ENCODE peak calls at places on chromosome 11, in four cellular contexts. N is IMR-90, E is K562, Z is esophagus squamous epithelium. O is an unnamed sample.
A peak's percentile ranks its signal among the peaks of the same experiment; 100 is the strongest.

GRCh38 chr11:68266936-68267880 is 4.6 kb downstream of the C11orf24 start:
- DNase-seq in Z (no peak), N (peak; percentile 17), E (peak; percentile 28), O (no peak)

GRCh38 chr11:34651551-34651950 is 30.7 kb downstream of the EHF start:
- DNase-seq in E (peak; percentile 35), Z (no peak), N (peak; percentile 28), O (no peak)

GRCh38 chr11:134433806-134434205 is 21.8 kb upstream of the B3GAT1 start:
- DNase-seq in N (no peak), E (no peak), Z (no peak), O (no peak)

GRCh38 chr11:126716456-126717083 is 284.0 kb downstream of the KIRREL3 start:
- DNase-seq in N (peak; percentile 43), Z (no peak), E (peak; percentile 51), O (no peak)

GRCh38 chr11:33859306-33859705 is 32.6 kb downstream of the LMO2 start:
- DNase-seq in N (no peak), Z (no peak), E (no peak), O (no peak)

GRCh38 chr11:123640677-123641494 is 13.5 kb downstream of the SCN3B start:
- DNase-seq in E (peak; percentile 79), N (peak; percentile 17), Z (no peak), O (peak; percentile 12)

GRCh38 chr11:35144103-35144741 is 5.3 kb downstream of the CD44 start:
- DNase-seq in N (peak; percentile 84), E (no peak), Z (no peak), O (peak; percentile 80)

GRCh38 chr11:119493712-119494111 is 70.7 kb upstream of the THY1 start:
- DNase-seq in N (peak; percentile 25), Z (no peak), E (peak; percentile 70), O (no peak)

GRCh38 chr11:91005458-91005857 is 782.6 kb upstream of the CHORDC1 start:
- DNase-seq in N (no peak), Z (no peak), E (no peak), O (no peak)

GRCh38 chr11:61826930-61827572 is 1.0 kb upstream of the FADS2 start:
- DNase-seq in N (no peak), Z (no peak), E (no peak), O (no peak)

GRCh38 chr11:57459112-57460016 is 964 bp upstream of the RTN4RL2 start:
- DNase-seq in Z (no peak), N (peak; percentile 17), E (no peak), O (no peak)

DNA sequence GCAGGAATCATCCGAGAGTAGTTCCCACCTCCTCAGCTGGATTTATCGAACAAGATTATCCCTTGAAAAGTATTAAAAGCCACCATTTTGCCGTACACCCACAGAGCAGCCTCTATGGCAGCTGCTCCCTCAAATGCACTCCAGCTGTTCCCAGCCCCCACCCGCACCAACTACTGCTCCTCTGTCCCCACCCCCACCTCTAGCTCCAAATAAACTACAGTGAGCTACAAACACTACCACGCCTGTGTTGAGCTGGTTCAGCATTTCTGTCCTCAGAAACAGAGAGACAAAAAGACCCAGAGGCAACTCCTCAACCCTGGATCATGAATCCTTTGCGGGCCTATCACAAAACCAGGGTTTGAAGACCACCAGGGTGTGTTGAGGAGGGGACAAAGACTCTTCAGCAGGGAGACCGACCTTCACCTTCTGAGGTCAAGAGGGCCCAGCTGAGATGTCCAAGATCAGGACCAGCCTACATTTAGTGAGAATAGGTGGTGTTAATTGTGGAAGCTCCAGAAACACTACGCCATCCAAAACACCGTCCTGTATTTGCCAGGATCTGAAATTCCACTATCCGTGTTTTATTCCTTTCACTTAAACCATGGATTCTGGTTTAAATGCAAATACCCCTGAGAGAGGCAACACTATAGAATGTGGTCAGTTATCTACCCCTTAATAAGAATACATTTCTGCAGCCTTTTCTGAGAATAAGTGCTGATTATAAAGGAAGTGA is 195.9 kb downstream of the DSCAML1 start:
- DNase-seq in N (no peak), Z (no peak), E (no peak), O (no peak)
- H3K4me3 ChIP-seq in N (no peak overlapping the region), Z (no peak overlapping the region), E (no peak overlapping the region), O (no peak overlapping the region)

GRCh38 chr11:75514596-75514995 is 11.1 kb downstream of the GDPD5 start:
- DNase-seq in E (no peak), Z (no peak), N (no peak), O (no peak)
- H3K36me3 ChIP-seq in E (no peaks in the 10 kb centered on the region), Z (no peaks in the 10 kb centered on the region), N (no peaks in the 10 kb centered on the region), O (no peaks in the 10 kb centered on the region)

GRCh38 chr11:44338721-44339529 is 29.0 kb upstream of the ALX4 start:
- DNase-seq in N (no peak), Z (no peak), E (no peak), O (no peak)
- H3K27me3 ChIP-seq in N (peaks cover 58% of the 10 kb centered on the region), Z (peaks cover 20% of the 10 kb centered on the region), E (no peaks in the 10 kb centered on the region), O (peaks cover 43% of the 10 kb centered on the region)

DNA sequence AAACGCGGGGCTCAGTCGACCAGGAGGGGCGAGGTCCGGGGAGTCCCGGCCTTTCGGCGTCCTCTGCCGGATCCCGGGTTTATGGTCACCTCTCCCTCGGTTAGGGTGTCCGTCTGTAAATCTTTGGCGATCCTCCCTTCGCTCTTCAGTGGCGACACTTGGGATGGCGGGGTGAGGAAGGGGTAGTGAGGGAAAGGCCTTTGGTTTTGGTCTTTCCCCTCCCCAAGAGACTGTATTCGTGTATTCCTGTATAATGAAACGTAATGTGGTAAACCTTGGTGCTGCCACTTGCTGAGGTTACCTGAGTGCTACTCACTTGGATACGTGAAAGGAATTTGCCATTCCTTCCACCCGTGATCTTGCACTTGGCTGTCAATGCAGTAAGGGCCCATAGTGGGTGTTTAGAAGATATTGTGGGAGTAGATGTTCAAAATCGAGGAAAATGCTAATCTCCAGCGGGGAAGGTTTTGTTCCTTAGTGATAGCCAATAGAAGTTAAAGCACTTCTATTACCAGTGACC is 546 bp upstream of the NUP160 start:
- DNase-seq in N (no peak), Z (no peak), E (no peak), O (no peak)
- H3K4me3 ChIP-seq in N (peak overlapping the region; percentile 92), Z (peak overlapping the region; percentile 71), E (peak overlapping the region; percentile 77), O (peak overlapping the region; percentile 81)

GRCh38 chr11:118310781-118311485 is 6.4 kb downstream of the CD3E start:
- DNase-seq in N (no peak), Z (no peak), E (no peak), O (no peak)

GRCh38 chr11:118313242-118313641 is 8.7 kb downstream of the CD3E start:
- DNase-seq in Z (no peak), E (no peak), N (no peak), O (no peak)

GRCh38 chr11:118310271-118310670 is 5.7 kb downstream of the CD3E start:
- DNase-seq in N (no peak), Z (no peak), E (no peak), O (no peak)

GRCh38 chr11:118311518-118311917 is 7.0 kb downstream of the CD3E start:
- DNase-seq in Z (no peak), E (no peak), N (no peak), O (no peak)

GRCh38 chr11:118312328-118312727 is 7.8 kb downstream of the CD3E start:
- DNase-seq in Z (no peak), N (no peak), E (no peak), O (no peak)
- H3K36me3 ChIP-seq in Z (no peaks in the 10 kb centered on the region), N (no peaks in the 10 kb centered on the region), E (no peaks in the 10 kb centered on the region), O (no peaks in the 10 kb centered on the region)

DNA sequence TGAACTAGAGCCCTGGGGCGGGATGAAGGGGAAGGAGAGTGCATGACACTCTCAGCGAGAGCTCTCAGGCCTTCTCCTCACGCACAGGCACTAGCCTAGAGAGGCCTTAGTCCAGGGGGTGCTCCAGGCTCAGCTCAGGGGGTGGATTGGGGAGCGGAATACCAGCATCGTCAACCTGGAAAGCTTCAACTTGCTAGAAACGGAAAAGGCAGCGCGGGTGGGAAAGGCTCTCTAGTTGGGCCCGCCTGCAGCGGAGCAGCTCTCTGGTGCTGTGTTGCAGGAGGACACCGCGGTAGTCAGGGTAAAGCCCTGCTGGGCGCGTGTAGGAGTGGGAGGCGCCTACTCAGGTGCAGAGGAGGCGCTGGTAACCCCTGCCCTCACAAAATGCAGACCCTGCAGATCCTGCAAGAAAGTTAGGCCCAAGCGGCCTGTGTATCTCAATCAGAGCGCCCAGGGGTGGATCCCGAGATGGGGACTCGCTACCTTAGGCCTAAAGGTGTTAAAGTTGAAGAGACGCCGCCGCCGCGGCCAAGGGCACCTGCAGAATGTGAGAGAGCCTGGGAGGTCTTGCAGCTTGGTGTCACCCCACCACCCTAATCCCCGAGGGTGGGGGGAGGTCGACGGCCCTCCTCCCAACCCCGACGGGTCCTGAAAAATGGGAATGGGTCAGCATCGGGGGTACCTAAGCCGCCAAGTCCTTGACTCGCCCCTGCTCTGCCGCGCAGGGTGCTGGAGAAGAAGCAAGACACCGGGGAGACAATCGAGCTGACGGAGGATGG is 2.8 kb downstream of the SLC17A6 start:
- DNase-seq in Z (no peak), N (no peak), E (no peak), O (no peak)
- H3K27me3 ChIP-seq in Z (peaks cover 44% of the 10 kb centered on the region), N (peaks cover 40% of the 10 kb centered on the region), E (no peaks in the 10 kb centered on the region), O (no peaks in the 10 kb centered on the region)

GRCh38 chr11:8285228-8285627 is 21.6 kb upstream of the LMO1 start:
- DNase-seq in E (no peak), Z (no peak), N (no peak), O (no peak)

GRCh38 chr11:8283510-8284272 is 20.0 kb upstream of the LMO1 start:
- DNase-seq in Z (no peak), E (peak; percentile 26), N (no peak), O (no peak)

GRCh38 chr11:8281266-8281665 is 17.6 kb upstream of the LMO1 start:
- DNase-seq in E (no peak), Z (no peak), N (no peak), O (no peak)

GRCh38 chr11:8285796-8286195 is 22.1 kb upstream of the LMO1 start:
- DNase-seq in N (no peak), Z (no peak), E (no peak), O (no peak)

GRCh38 chr11:8282621-8283509 is 19.2 kb upstream of the LMO1 start:
- DNase-seq in Z (no peak), E (no peak), N (no peak), O (no peak)
- H3K4me3 ChIP-seq in Z (peak overlapping the region; percentile 56), E (no peak overlapping the region), N (no peak overlapping the region), O (no peak overlapping the region)